ENCODE peak calls at places on chromosome 14, in six cellular contexts. K is neural crest cell, G is GM04504, I is substantia nigra, V is HS-5, R is HFFc6. O is an unnamed sample.

GRCh38 chr14:63435204-63435603 is 108.0 kb downstream of the PPP2R5E start:
- DNase-seq in I (no peak), R (no peak), G (no peak), V (no peak), K (no peak), O (no peak)

GRCh38 chr14:29426083-29426482 is 501.6 kb downstream of the PRKD1 start:
- DNase-seq in K (no peak), I (no peak), G (no peak), R (no peak), V (no peak), O (no peak)

GRCh38 chr14:51018521-51018920 is 74.2 kb upstream of the PYGL start:
- DNase-seq in K (no peak), I (no peak), V (peak; percentile 19), G (no peak), R (no peak), O (no peak)

GRCh38 chr14:102209224-102209966 is 69.7 kb downstream of the WDR20 start:
- DNase-seq in R (peak; percentile 47), I (peak; percentile 47), K (no peak), G (no peak), V (no peak), O (no peak)

GRCh38 chr14:69818760-69819191 is 21.7 kb upstream of the SLC10A1 start:
- DNase-seq in V (peak; percentile 48), G (peak; percentile 44), R (peak; percentile 55), I (no peak), K (peak; percentile 84), O (no peak)

GRCh38 chr14:63672417-63673180 is 30.9 kb upstream of the WDR89 start:
- DNase-seq in V (no peak), I (no peak), G (no peak), R (no peak), K (no peak), O (no peak)

GRCh38 chr14:48398675-48399282 is 723.4 kb upstream of the MDGA2 start:
- DNase-seq in G (no peak), R (peak; percentile 20), K (peak; percentile 13), V (peak; percentile 37), I (no peak), O (no peak)

GRCh38 chr14:34043627-34044372 is 92.9 kb upstream of the EGLN3 start:
- DNase-seq in K (no peak), V (no peak), R (no peak), G (no peak), I (no peak), O (no peak)

GRCh38 chr14:37036669-37037341 is 135.6 kb downstream of the SLC25A21 start:
- DNase-seq in G (no peak), I (no peak), R (no peak), V (no peak), K (no peak), O (no peak)